ENCODE peak calls at places on chromosomes 6 and 20, in seven cellular contexts. J is HL-60, A is foreskin fibroblast, L is Panc1, U is GM12865, I is esophagus muscularis mucosa, B is ovary. Z is an unnamed sample.

GRCh38 chr6:154923199-154923869 is 71.8 kb upstream of the TIAM2 start:
- DNase-seq in A (no peak), I (no peak), U (no peak), B (no peak), L (no peak), J (no peak), Z (no peak)

GRCh38 chr20:48904566-48905321 is 16.8 kb upstream of the ARFGEF2 start:
- DNase-seq in J (no peak), U (peak), A (peak), L (peak), I (peak), B (peak), Z (peak)

GRCh38 chr6:48826884-48827701 is 636.0 kb downstream of the MMUT start:
- DNase-seq in A (peak), U (peak), L (peak), I (no peak), B (no peak), J (no peak), Z (peak)

GRCh38 chr20:32442630-32443029 is 84.5 kb downstream of the ASXL1 start:
- DNase-seq in J (no peak), B (no peak), A (no peak), I (no peak), U (no peak), L (no peak), Z (no peak)

GRCh38 chr6:99780556-99780885 is 173.9 kb downstream of the PRDM13 start:
- DNase-seq in L (no peak), U (no peak), J (no peak), B (no peak), I (no peak), A (no peak), Z (no peak)

GRCh38 chr20:57670288-57671071 is 39.3 kb downstream of the PMEPA1 start:
- DNase-seq in J (no peak), I (no peak), B (no peak), A (no peak), L (no peak), U (no peak), Z (no peak)

GRCh38 chr6:125918681-125919566 is 37.6 kb upstream of the HINT3 start:
- DNase-seq in A (peak), U (peak), B (no peak), J (peak), I (no peak), L (no peak), Z (peak)

GRCh38 chr20:3646651-3647050 is 16.5 kb downstream of the GFRA4 start:
- DNase-seq in U (no peak), L (no peak), I (no peak), A (no peak), B (no peak), J (no peak), Z (no peak)

GRCh38 chr6:150026976-150027805 is 1.9 kb upstream of the RAET1L start:
- DNase-seq in L (no peak), A (no peak), U (no peak), B (no peak), I (no peak), J (no peak), Z (no peak)

GRCh38 chr6:158047563-158048323 is 66.1 kb downstream of the SYNJ2 start:
- DNase-seq in I (no peak), L (no peak), J (no peak), A (no peak), U (no peak), B (no peak), Z (no peak)

GRCh38 chr6:19297880-19298279 is 539.3 kb upstream of the ID4 start:
- DNase-seq in L (no peak), U (no peak), J (no peak), I (no peak), A (no peak), B (no peak), Z (no peak)

GRCh38 chr6:74091133-74091793 is 395.3 kb downstream of the CD109 start:
- DNase-seq in J (no peak), B (no peak), A (peak), I (no peak), L (peak), U (peak), Z (no peak)

GRCh38 chr6:29519291-29520010 is 31.7 kb upstream of the MAS1L start:
- DNase-seq in B (no peak), J (no peak), L (no peak), U (no peak), I (no peak), A (no peak), Z (no peak)

GRCh38 chr6:166411721-166412151 is 29.0 kb upstream of the MPC1 start:
- DNase-seq in J (no peak), U (peak), L (no peak), I (no peak), A (no peak), B (no peak), Z (no peak)

GRCh38 chr6:148090326-148090725 is 252.3 kb upstream of the SASH1 start:
- DNase-seq in J (no peak), B (no peak), A (no peak), U (no peak), L (no peak), I (no peak), Z (no peak)

GRCh38 chr6:113920663-113921267 is 50.2 kb downstream of the HDAC2 start:
- DNase-seq in A (no peak), B (no peak), L (no peak), U (peak), I (no peak), J (no peak), Z (no peak)

GRCh38 chr6:5984150-5985089 is 22.3 kb downstream of the NRN1 start:
- DNase-seq in B (no peak), I (no peak), U (no peak), L (no peak), J (no peak), A (no peak), Z (no peak)

GRCh38 chr20:54475334-54476287 is at the start of gene DOK5:
- DNase-seq in L (no peak), J (no peak), U (no peak), A (peak), I (peak), B (peak), Z (peak)

GRCh38 chr6:53894086-53894485 is 99.3 kb downstream of the LRRC1 start:
- DNase-seq in J (no peak), B (no peak), A (peak), I (no peak), L (no peak), U (peak), Z (no peak)

GRCh38 chr6:80336906-80337305 is 230.4 kb downstream of the BCKDHB start:
- DNase-seq in L (no peak), B (no peak), U (no peak), J (no peak), A (no peak), I (no peak), Z (no peak)

GRCh38 chr6:5302220-5302946 is 41.1 kb downstream of the FARS2 start:
- DNase-seq in A (no peak), U (peak), J (no peak), L (no peak), B (peak), I (peak), Z (no peak)

GRCh38 chr6:93749191-93749590 is 329.8 kb upstream of the EPHA7 start:
- DNase-seq in J (no peak), I (no peak), B (no peak), A (peak), U (no peak), L (no peak), Z (no peak)

GRCh38 chr6:82364087-82365010 is 732 bp downstream of the TPBG start:
- DNase-seq in U (peak), B (peak), L (no peak), A (peak), J (no peak), I (no peak), Z (no peak)

GRCh38 chr6:157272372-157272771 is 50.9 kb downstream of the TMEM242 start:
- DNase-seq in J (no peak), A (no peak), L (no peak), U (no peak), B (no peak), I (no peak), Z (no peak)

GRCh38 chr20:12207875-12208274 is 290.2 kb downstream of the BTBD3 start:
- DNase-seq in B (no peak), I (no peak), U (no peak), A (peak), J (peak), L (no peak), Z (no peak)

GRCh38 chr6:95280690-95281273 is 296.6 kb upstream of the MANEA start:
- DNase-seq in B (no peak), U (peak), I (no peak), J (no peak), A (no peak), L (no peak), Z (no peak)

GRCh38 chr20:11210611-11211010 is 536.8 kb upstream of the JAG1 start:
- DNase-seq in L (no peak), U (no peak), J (no peak), B (no peak), A (no peak), I (no peak), Z (no peak)

GRCh38 chr20:48448601-48449384 is 379.0 kb downstream of the PREX1 start:
- DNase-seq in B (no peak), J (no peak), A (no peak), I (no peak), U (no peak), L (no peak), Z (no peak)

GRCh38 chr6:90008908-90009501 is 114.7 kb downstream of the GJA10 start:
- DNase-seq in I (peak), U (no peak), L (peak), B (no peak), J (no peak), A (no peak), Z (no peak)

GRCh38 chr20:32480361-32481199 is 104.6 kb downstream of the NOL4L start:
- DNase-seq in U (no peak), B (peak), L (no peak), A (no peak), I (no peak), J (no peak), Z (no peak)

GRCh38 chr6:50819527-50819905 is 845 bp downstream of the TFAP2B start:
- DNase-seq in L (no peak), I (no peak), B (no peak), U (no peak), A (peak), J (no peak), Z (no peak)

GRCh38 chr6:107330190-107330589 is 129.2 kb downstream of the PDSS2 start:
- DNase-seq in L (no peak), I (no peak), U (peak), A (no peak), B (no peak), J (no peak), Z (no peak)

GRCh38 chr20:55094353-55094861 is 619.0 kb downstream of the DOK5 start:
- DNase-seq in I (no peak), A (no peak), J (no peak), U (no peak), L (no peak), B (no peak), Z (no peak)

GRCh38 chr6:86916393-86916792 is 20.9 kb upstream of the HTR1E start:
- DNase-seq in I (no peak), A (no peak), B (no peak), J (no peak), L (no peak), U (no peak), Z (no peak)

GRCh38 chr20:62941792-62942191 is 3.8 kb downstream of the GID8 start:
- DNase-seq in I (no peak), B (no peak), A (no peak), U (no peak), L (no peak), J (no peak), Z (no peak)

GRCh38 chr6:105035299-105035698 is 78.4 kb downstream of the LIN28B start:
- DNase-seq in U (no peak), I (no peak), A (no peak), J (no peak), L (no peak), B (no peak), Z (no peak)

GRCh38 chr6:131555992-131556391 is 17.0 kb upstream of the ARG1 start:
- DNase-seq in A (no peak), B (no peak), J (no peak), I (no peak), L (no peak), U (no peak), Z (peak)

GRCh38 chr6:149236584-149236983 is 80.9 kb upstream of the TAB2 start:
- DNase-seq in B (no peak), J (no peak), U (no peak), A (no peak), L (no peak), I (no peak), Z (no peak)

GRCh38 chr20:47724910-47725247 is 60.4 kb downstream of the SULF2 start:
- DNase-seq in U (no peak), B (no peak), I (no peak), L (no peak), J (no peak), A (no peak), Z (no peak)

GRCh38 chr6:37168809-37169457 is 1.0 kb upstream of the PIM1 start:
- DNase-seq in B (no peak), L (no peak), I (no peak), J (no peak), A (peak), U (peak), Z (no peak)

GRCh38 chr6:39646751-39647420 is 78.3 kb downstream of the KIF6 start:
- DNase-seq in L (no peak), U (no peak), J (no peak), I (no peak), A (no peak), B (no peak), Z (no peak)

GRCh38 chr6:39638126-39638822 is 86.9 kb downstream of the KIF6 start:
- DNase-seq in U (no peak), L (no peak), J (no peak), I (no peak), B (no peak), A (no peak), Z (no peak)

GRCh38 chr6:39642300-39642699 is 82.9 kb downstream of the KIF6 start:
- DNase-seq in U (no peak), A (no peak), B (no peak), J (no peak), I (no peak), L (no peak), Z (no peak)
- TF ChIP-seq CTCF in U (no peak), A (no peak), B (no peak), J (no peak), I (no peak), L (no peak), Z (no peak)

DNA sequence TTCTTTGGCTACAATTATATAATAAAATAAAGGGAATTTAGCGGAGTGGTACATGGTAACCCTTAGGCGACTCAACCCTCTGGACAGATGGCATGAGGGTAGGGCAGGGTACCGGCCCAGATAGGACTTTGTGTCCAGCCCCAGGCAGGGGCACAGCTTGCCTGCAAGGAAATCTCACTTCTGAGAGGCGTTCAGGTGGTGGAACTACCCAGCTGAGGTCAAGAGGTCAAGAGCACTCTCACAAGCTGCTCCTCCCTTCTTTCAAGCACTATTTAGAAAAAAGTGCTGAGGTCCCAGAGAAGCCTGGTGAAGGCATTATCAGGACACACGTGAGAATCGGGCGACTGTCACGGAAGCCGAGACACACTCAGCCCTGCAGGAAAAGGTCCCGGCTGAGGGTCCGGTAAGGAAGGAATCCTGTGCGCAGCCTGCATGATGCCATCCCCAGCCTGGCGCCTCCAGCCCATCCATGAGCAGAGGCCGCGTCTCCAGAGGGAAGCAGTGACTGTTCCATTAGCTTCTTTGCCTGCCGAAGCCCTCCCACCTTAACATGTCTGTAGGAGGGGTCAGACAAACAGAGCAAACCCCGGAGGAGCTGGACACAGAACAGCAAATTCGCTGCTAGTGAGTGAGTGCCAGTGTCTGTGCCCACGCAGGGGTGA is 54.8 kb downstream of the WDR27 start:
- DNase-seq in B (no peak), I (no peak), A (no peak), U (no peak), J (no peak), L (no peak), Z (no peak)
- TF ChIP-seq CTCF in B (no peak), I (no peak), A (no peak), U (no peak), J (no peak), L (no peak), Z (no peak)

DNA sequence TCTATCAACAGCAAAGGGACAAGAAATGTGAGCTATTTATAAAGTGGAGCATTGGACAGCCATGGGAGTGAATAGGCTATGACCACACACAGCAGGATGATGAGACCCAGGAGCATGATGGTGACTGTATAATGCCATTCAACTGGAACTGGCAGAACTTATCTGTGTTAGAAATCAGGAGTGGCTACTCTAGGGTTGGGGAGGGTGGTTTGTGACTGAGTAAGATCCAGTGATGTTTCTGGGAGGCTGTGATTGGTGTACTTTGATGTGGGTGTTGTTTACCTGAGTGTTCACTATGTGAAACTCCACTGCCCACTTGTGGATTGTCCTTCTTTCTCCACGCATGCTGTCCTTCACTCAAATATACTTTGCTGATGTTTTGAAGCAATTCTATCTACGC is 11.5 kb upstream of the HLA-B start:
- DNase-seq in B (no peak), U (no peak), L (no peak), I (no peak), J (no peak), A (no peak), Z (no peak)
- TF ChIP-seq CTCF in B (no peak), U (no peak), L (no peak), I (no peak), J (no peak), A (no peak), Z (no peak)

GRCh38 chr6:24513602-24514001 is 18.8 kb downstream of the ALDH5A1 start:
- DNase-seq in B (no peak), A (no peak), U (peak), J (no peak), L (no peak), I (no peak), Z (no peak)
- TF ChIP-seq CTCF in B (no peak), A (no peak), U (no peak), J (no peak), L (no peak), I (no peak), Z (no peak)

DNA sequence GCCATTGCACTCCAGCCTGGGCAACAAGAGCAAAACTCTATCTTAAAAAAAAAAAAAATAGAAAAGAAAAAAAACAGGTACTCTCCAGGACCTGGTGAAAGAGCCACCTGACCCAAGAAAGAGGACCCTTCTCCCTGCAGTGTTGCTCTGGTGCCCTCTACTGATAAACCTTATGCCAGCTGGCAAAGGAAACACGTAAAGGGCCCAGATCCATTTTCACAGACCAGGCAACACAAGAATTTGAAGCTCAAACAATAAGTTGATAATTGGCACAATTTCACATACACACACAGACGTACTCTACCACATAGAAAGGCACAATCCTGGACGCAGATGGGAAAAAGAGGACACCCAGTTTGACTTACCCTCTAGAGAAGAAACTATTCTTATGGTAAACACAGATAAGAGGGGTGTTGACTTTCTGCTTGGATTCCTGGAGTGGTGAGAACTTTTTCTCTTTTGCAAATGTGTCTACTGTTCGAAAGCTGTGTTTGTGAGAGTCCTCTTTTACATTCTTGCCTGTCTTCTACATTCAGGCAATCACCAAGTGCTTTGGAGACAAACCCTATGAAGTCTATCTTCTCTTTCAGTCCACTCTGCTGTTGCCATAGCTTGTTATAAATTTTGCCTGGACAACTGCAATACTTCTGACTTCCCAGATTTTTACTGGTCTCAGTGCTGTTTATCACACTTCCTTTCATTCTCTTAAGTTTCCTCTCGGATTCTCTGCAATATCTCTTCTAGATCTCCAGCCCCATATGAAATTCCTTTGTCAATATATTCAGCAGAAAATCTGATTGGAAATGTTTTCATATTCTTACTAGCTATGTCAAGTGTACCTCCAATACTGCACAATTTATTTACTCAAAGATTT is 6.4 kb upstream of the SNRPB start:
- DNase-seq in A (no peak), B (no peak), I (no peak), U (no peak), L (no peak), J (no peak), Z (no peak)
- TF ChIP-seq CTCF in A (no peak), B (no peak), I (no peak), U (no peak), L (peak), J (peak), Z (no peak)

GRCh38 chr20:33686008-33686983 is at the start of gene E2F1:
- DNase-seq in J (peak), L (peak), A (peak), B (peak), I (peak), U (peak), Z (peak)
- TF ChIP-seq CTCF in J (no peak), L (no peak), A (peak), B (peak), I (peak), U (peak), Z (peak)

DNA sequence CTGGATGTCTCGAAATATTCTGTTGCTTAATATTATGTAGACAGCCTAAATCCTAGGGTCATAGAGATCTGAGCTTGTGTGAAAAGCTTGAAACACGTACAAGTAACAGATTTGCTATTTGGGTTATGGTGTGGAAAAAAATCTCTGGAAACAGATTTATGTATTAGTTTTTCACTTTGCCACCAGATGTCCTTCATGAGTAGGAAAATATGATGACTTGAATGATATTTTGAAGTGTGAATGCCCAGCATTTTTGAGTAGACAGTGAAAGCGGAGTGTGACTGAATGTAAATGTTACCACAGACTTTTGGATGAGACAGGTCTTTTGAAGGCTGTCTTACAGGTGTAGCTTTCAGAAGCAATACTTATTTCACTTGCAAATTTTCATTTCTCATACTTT is 4.2 kb upstream of the BMP6 start:
- DNase-seq in U (peak), L (no peak), J (no peak), I (no peak), A (no peak), B (no peak), Z (no peak)
- TF ChIP-seq CTCF in U (no peak), L (peak), J (no peak), I (peak), A (peak), B (no peak), Z (peak)